ENCODE peak calls at places on chromosomes 7 and 10, in five cellular contexts. One of them, this sample, is unnamed.

GRCh38 chr10:97647556-97647955 is 7.1 kb downstream of the PI4K2A start:
- DNase-seq in neural progenitor cell: peak
- DNase-seq in NCI-H1436: no peak
- DNase-seq in stimulated activated CD4-positive, alpha-beta T cell treated with anti-CD3 and anti-CD28 coated beads, TNF-alpha, amount 100 ng/mL, for 24 hours: no peak
- DNase-seq in LoVo: no peak
- DNase-seq in this sample: no peak

GRCh38 chr10:72414642-72415041 is 59.9 kb upstream of the DNAJB12 start:
- DNase-seq in neural progenitor cell: no peak
- DNase-seq in NCI-H1436: no peak
- DNase-seq in stimulated activated CD4-positive, alpha-beta T cell treated with anti-CD3 and anti-CD28 coated beads, TNF-alpha, amount 100 ng/mL, for 24 hours: no peak
- DNase-seq in LoVo: no peak
- DNase-seq in this sample: no peak

GRCh38 chr10:110069502-110069982 is 61.8 kb downstream of the ADD3 start:
- DNase-seq in NCI-H1436: peak
- DNase-seq in stimulated activated CD4-positive, alpha-beta T cell treated with anti-CD3 and anti-CD28 coated beads, TNF-alpha, amount 100 ng/mL, for 24 hours: no peak
- DNase-seq in LoVo: no peak
- DNase-seq in neural progenitor cell: no peak
- DNase-seq in this sample: no peak

GRCh38 chr10:69549959-69550358 is 23.3 kb downstream of the NEUROG3 start:
- DNase-seq in LoVo: no peak
- DNase-seq in stimulated activated CD4-positive, alpha-beta T cell treated with anti-CD3 and anti-CD28 coated beads, TNF-alpha, amount 100 ng/mL, for 24 hours: no peak
- DNase-seq in neural progenitor cell: no peak
- DNase-seq in NCI-H1436: no peak
- DNase-seq in this sample: no peak

GRCh38 chr7:41874206-41874770 is 171.4 kb upstream of the INHBA start:
- DNase-seq in neural progenitor cell: no peak
- DNase-seq in LoVo: no peak
- DNase-seq in stimulated activated CD4-positive, alpha-beta T cell treated with anti-CD3 and anti-CD28 coated beads, TNF-alpha, amount 100 ng/mL, for 24 hours: no peak
- DNase-seq in NCI-H1436: no peak
- DNase-seq in this sample: no peak

GRCh38 chr10:79229830-79230562 is 117.3 kb upstream of the PPIF start:
- DNase-seq in NCI-H1436: peak
- DNase-seq in neural progenitor cell: peak
- DNase-seq in stimulated activated CD4-positive, alpha-beta T cell treated with anti-CD3 and anti-CD28 coated beads, TNF-alpha, amount 100 ng/mL, for 24 hours: no peak
- DNase-seq in LoVo: no peak
- DNase-seq in this sample: no peak

GRCh38 chr7:100894860-100895700 is 608 bp downstream of the ACHE start:
- DNase-seq in stimulated activated CD4-positive, alpha-beta T cell treated with anti-CD3 and anti-CD28 coated beads, TNF-alpha, amount 100 ng/mL, for 24 hours: peak
- DNase-seq in neural progenitor cell: peak
- DNase-seq in LoVo: peak
- DNase-seq in NCI-H1436: peak
- DNase-seq in this sample: no peak

GRCh38 chr7:521221-522070 is 1.8 kb upstream of the PDGFA start:
- DNase-seq in NCI-H1436: no peak
- DNase-seq in neural progenitor cell: peak
- DNase-seq in stimulated activated CD4-positive, alpha-beta T cell treated with anti-CD3 and anti-CD28 coated beads, TNF-alpha, amount 100 ng/mL, for 24 hours: no peak
- DNase-seq in LoVo: peak
- DNase-seq in this sample: no peak

GRCh38 chr7:121475806-121476205 is 79.7 kb upstream of the FAM3C start:
- DNase-seq in LoVo: peak
- DNase-seq in neural progenitor cell: no peak
- DNase-seq in NCI-H1436: no peak
- DNase-seq in stimulated activated CD4-positive, alpha-beta T cell treated with anti-CD3 and anti-CD28 coated beads, TNF-alpha, amount 100 ng/mL, for 24 hours: no peak
- DNase-seq in this sample: no peak

GRCh38 chr10:94757916-94758315 is 4.6 kb upstream of the CYP2C19 start:
- DNase-seq in neural progenitor cell: no peak
- DNase-seq in LoVo: no peak
- DNase-seq in NCI-H1436: no peak
- DNase-seq in stimulated activated CD4-positive, alpha-beta T cell treated with anti-CD3 and anti-CD28 coated beads, TNF-alpha, amount 100 ng/mL, for 24 hours: no peak
- DNase-seq in this sample: no peak

GRCh38 chr7:94350729-94351128 is 44.0 kb upstream of the COL1A2 start:
- DNase-seq in LoVo: no peak
- DNase-seq in stimulated activated CD4-positive, alpha-beta T cell treated with anti-CD3 and anti-CD28 coated beads, TNF-alpha, amount 100 ng/mL, for 24 hours: no peak
- DNase-seq in neural progenitor cell: no peak
- DNase-seq in NCI-H1436: no peak
- DNase-seq in this sample: no peak

GRCh38 chr10:34723746-34724145 is 91.3 kb downstream of the PARD3 start:
- DNase-seq in stimulated activated CD4-positive, alpha-beta T cell treated with anti-CD3 and anti-CD28 coated beads, TNF-alpha, amount 100 ng/mL, for 24 hours: no peak
- DNase-seq in NCI-H1436: peak
- DNase-seq in neural progenitor cell: peak
- DNase-seq in LoVo: no peak
- DNase-seq in this sample: peak

GRCh38 chr10:98376485-98376884 is 38.5 kb downstream of the PYROXD2 start:
- DNase-seq in neural progenitor cell: no peak
- DNase-seq in NCI-H1436: peak
- DNase-seq in stimulated activated CD4-positive, alpha-beta T cell treated with anti-CD3 and anti-CD28 coated beads, TNF-alpha, amount 100 ng/mL, for 24 hours: no peak
- DNase-seq in LoVo: no peak
- DNase-seq in this sample: no peak

GRCh38 chr10:92961638-92962037 is 99.0 kb upstream of the CYP26C1 start:
- DNase-seq in neural progenitor cell: no peak
- DNase-seq in stimulated activated CD4-positive, alpha-beta T cell treated with anti-CD3 and anti-CD28 coated beads, TNF-alpha, amount 100 ng/mL, for 24 hours: no peak
- DNase-seq in LoVo: no peak
- DNase-seq in NCI-H1436: no peak
- DNase-seq in this sample: no peak

GRCh38 chr7:151782598-151783448 is 94.1 kb downstream of the PRKAG2 start:
- DNase-seq in neural progenitor cell: peak
- DNase-seq in NCI-H1436: no peak
- DNase-seq in LoVo: peak
- DNase-seq in stimulated activated CD4-positive, alpha-beta T cell treated with anti-CD3 and anti-CD28 coated beads, TNF-alpha, amount 100 ng/mL, for 24 hours: peak
- DNase-seq in this sample: peak

GRCh38 chr10:69360485-69361302 is 56.0 kb downstream of the TACR2 start:
- DNase-seq in LoVo: peak
- DNase-seq in stimulated activated CD4-positive, alpha-beta T cell treated with anti-CD3 and anti-CD28 coated beads, TNF-alpha, amount 100 ng/mL, for 24 hours: no peak
- DNase-seq in neural progenitor cell: no peak
- DNase-seq in NCI-H1436: no peak
- DNase-seq in this sample: peak

GRCh38 chr10:3892440-3893101 is 107.6 kb upstream of the KLF6 start:
- DNase-seq in stimulated activated CD4-positive, alpha-beta T cell treated with anti-CD3 and anti-CD28 coated beads, TNF-alpha, amount 100 ng/mL, for 24 hours: no peak
- DNase-seq in LoVo: no peak
- DNase-seq in NCI-H1436: no peak
- DNase-seq in neural progenitor cell: no peak
- DNase-seq in this sample: no peak

GRCh38 chr10:70575874-70576802 is 26.4 kb downstream of the PRF1 start:
- DNase-seq in stimulated activated CD4-positive, alpha-beta T cell treated with anti-CD3 and anti-CD28 coated beads, TNF-alpha, amount 100 ng/mL, for 24 hours: no peak
- DNase-seq in neural progenitor cell: no peak
- DNase-seq in LoVo: peak
- DNase-seq in NCI-H1436: peak
- DNase-seq in this sample: no peak

GRCh38 chr10:74825033-74825370 is 1.4 kb upstream of the KAT6B start:
- DNase-seq in LoVo: no peak
- DNase-seq in stimulated activated CD4-positive, alpha-beta T cell treated with anti-CD3 and anti-CD28 coated beads, TNF-alpha, amount 100 ng/mL, for 24 hours: peak
- DNase-seq in NCI-H1436: no peak
- DNase-seq in neural progenitor cell: peak
- DNase-seq in this sample: no peak

GRCh38 chr10:125370578-125370977 is 210.2 kb upstream of the CTBP2 start:
- DNase-seq in stimulated activated CD4-positive, alpha-beta T cell treated with anti-CD3 and anti-CD28 coated beads, TNF-alpha, amount 100 ng/mL, for 24 hours: no peak
- DNase-seq in neural progenitor cell: peak
- DNase-seq in LoVo: no peak
- DNase-seq in NCI-H1436: no peak
- DNase-seq in this sample: no peak